ENCODE peak calls at places on chromosomes 11 and 22, in nine cellular contexts. One of them, this sample, is unnamed.

GRCh38 chr22:43567691-43568308 is 156.0 kb downstream of the MPPED1 start:
- DNase-seq in H7: no peak
- DNase-seq in colonic mucosa: no peak
- DNase-seq in CD8-positive, alpha-beta memory T cell: no peak
- DNase-seq in lower leg skin: no peak
- DNase-seq in CD4-positive, alpha-beta memory T cell: no peak
- DNase-seq in tibial artery: no peak
- DNase-seq in stomach: no peak
- DNase-seq in IMR-90: no peak
- DNase-seq in this sample: no peak

GRCh38 chr11:22634897-22635629 is 9.4 kb upstream of the FANCF start:
- DNase-seq in IMR-90: peak
- DNase-seq in H7: no peak
- DNase-seq in CD8-positive, alpha-beta memory T cell: no peak
- DNase-seq in tibial artery: no peak
- DNase-seq in colonic mucosa: no peak
- DNase-seq in lower leg skin: no peak
- DNase-seq in stomach: no peak
- DNase-seq in CD4-positive, alpha-beta memory T cell: no peak
- DNase-seq in this sample: no peak

GRCh38 chr11:14148653-14149273 is 186.2 kb downstream of the SPON1 start:
- DNase-seq in colonic mucosa: no peak
- DNase-seq in H7: no peak
- DNase-seq in CD8-positive, alpha-beta memory T cell: no peak
- DNase-seq in stomach: no peak
- DNase-seq in lower leg skin: no peak
- DNase-seq in IMR-90: peak
- DNase-seq in tibial artery: no peak
- DNase-seq in CD4-positive, alpha-beta memory T cell: peak
- DNase-seq in this sample: no peak

GRCh38 chr11:31355817-31356216 is 13.7 kb downstream of the DCDC1 start:
- DNase-seq in tibial artery: no peak
- DNase-seq in CD8-positive, alpha-beta memory T cell: no peak
- DNase-seq in colonic mucosa: no peak
- DNase-seq in IMR-90: no peak
- DNase-seq in H7: no peak
- DNase-seq in CD4-positive, alpha-beta memory T cell: no peak
- DNase-seq in lower leg skin: no peak
- DNase-seq in stomach: no peak
- DNase-seq in this sample: no peak

GRCh38 chr11:88301478-88302140 is 35.9 kb downstream of the CTSC start:
- DNase-seq in IMR-90: peak
- DNase-seq in CD4-positive, alpha-beta memory T cell: peak
- DNase-seq in lower leg skin: no peak
- DNase-seq in colonic mucosa: no peak
- DNase-seq in CD8-positive, alpha-beta memory T cell: no peak
- DNase-seq in tibial artery: no peak
- DNase-seq in stomach: no peak
- DNase-seq in H7: no peak
- DNase-seq in this sample: peak

GRCh38 chr11:12968836-12969235 is 40.3 kb upstream of the RASSF10 start:
- DNase-seq in lower leg skin: no peak
- DNase-seq in H7: no peak
- DNase-seq in colonic mucosa: no peak
- DNase-seq in CD4-positive, alpha-beta memory T cell: no peak
- DNase-seq in IMR-90: no peak
- DNase-seq in CD8-positive, alpha-beta memory T cell: no peak
- DNase-seq in stomach: no peak
- DNase-seq in tibial artery: no peak
- DNase-seq in this sample: no peak

GRCh38 chr11:96188625-96189006 is 154.4 kb downstream of the MAML2 start:
- DNase-seq in stomach: no peak
- DNase-seq in CD4-positive, alpha-beta memory T cell: no peak
- DNase-seq in IMR-90: peak
- DNase-seq in H7: no peak
- DNase-seq in CD8-positive, alpha-beta memory T cell: no peak
- DNase-seq in tibial artery: no peak
- DNase-seq in colonic mucosa: no peak
- DNase-seq in lower leg skin: no peak
- DNase-seq in this sample: no peak

GRCh38 chr22:50422961-50423815 is 51.6 kb downstream of the SBF1 start:
- DNase-seq in tibial artery: no peak
- DNase-seq in colonic mucosa: no peak
- DNase-seq in stomach: no peak
- DNase-seq in lower leg skin: no peak
- DNase-seq in H7: no peak
- DNase-seq in IMR-90: no peak
- DNase-seq in CD4-positive, alpha-beta memory T cell: no peak
- DNase-seq in CD8-positive, alpha-beta memory T cell: no peak
- DNase-seq in this sample: no peak

GRCh38 chr11:45879803-45880685 is 5.4 kb upstream of the MAPK8IP1 start:
- DNase-seq in colonic mucosa: no peak
- DNase-seq in H7: no peak
- DNase-seq in stomach: no peak
- DNase-seq in CD4-positive, alpha-beta memory T cell: no peak
- DNase-seq in lower leg skin: no peak
- DNase-seq in IMR-90: peak
- DNase-seq in CD8-positive, alpha-beta memory T cell: no peak
- DNase-seq in tibial artery: no peak
- DNase-seq in this sample: no peak

GRCh38 chr22:29202231-29203192 is 3.2 kb upstream of the EMID1 start:
- DNase-seq in lower leg skin: peak
- DNase-seq in CD4-positive, alpha-beta memory T cell: peak
- DNase-seq in H7: peak
- DNase-seq in stomach: peak
- DNase-seq in tibial artery: no peak
- DNase-seq in CD8-positive, alpha-beta memory T cell: peak
- DNase-seq in IMR-90: peak
- DNase-seq in colonic mucosa: peak
- DNase-seq in this sample: peak

GRCh38 chr11:12729941-12730340 is 55.7 kb downstream of the TEAD1 start:
- DNase-seq in lower leg skin: no peak
- DNase-seq in colonic mucosa: no peak
- DNase-seq in CD4-positive, alpha-beta memory T cell: no peak
- DNase-seq in H7: no peak
- DNase-seq in IMR-90: no peak
- DNase-seq in stomach: no peak
- DNase-seq in CD8-positive, alpha-beta memory T cell: no peak
- DNase-seq in tibial artery: no peak
- DNase-seq in this sample: no peak

GRCh38 chr11:73258104-73258684 is 13.9 kb upstream of the P2RY6 start:
- DNase-seq in IMR-90: no peak
- DNase-seq in lower leg skin: no peak
- DNase-seq in H7: peak
- DNase-seq in CD8-positive, alpha-beta memory T cell: no peak
- DNase-seq in tibial artery: peak
- DNase-seq in colonic mucosa: no peak
- DNase-seq in stomach: peak
- DNase-seq in CD4-positive, alpha-beta memory T cell: no peak
- DNase-seq in this sample: no peak
- H3K4me3 ChIP-seq in IMR-90: no peak
- H3K4me3 ChIP-seq in lower leg skin: no peak
- H3K4me3 ChIP-seq in H7: no peak
- H3K4me3 ChIP-seq in CD8-positive, alpha-beta memory T cell: no peak
- H3K4me3 ChIP-seq in tibial artery: no peak
- H3K4me3 ChIP-seq in colonic mucosa: no peak
- H3K4me3 ChIP-seq in stomach: no peak
- H3K4me3 ChIP-seq in CD4-positive, alpha-beta memory T cell: no peak
- H3K4me3 ChIP-seq in this sample: no peak

GRCh38 chr11:83071641-83072591 is at the start of gene RAB30:
- DNase-seq in CD8-positive, alpha-beta memory T cell: peak
- DNase-seq in tibial artery: peak
- DNase-seq in lower leg skin: peak
- DNase-seq in stomach: peak
- DNase-seq in CD4-positive, alpha-beta memory T cell: peak
- DNase-seq in IMR-90: peak
- DNase-seq in colonic mucosa: peak
- DNase-seq in H7: peak
- DNase-seq in this sample: peak

GRCh38 chr11:83068573-83068972 is 3.1 kb downstream of the RAB30 start:
- DNase-seq in colonic mucosa: no peak
- DNase-seq in lower leg skin: no peak
- DNase-seq in stomach: no peak
- DNase-seq in H7: no peak
- DNase-seq in IMR-90: no peak
- DNase-seq in CD4-positive, alpha-beta memory T cell: no peak
- DNase-seq in CD8-positive, alpha-beta memory T cell: no peak
- DNase-seq in tibial artery: no peak
- DNase-seq in this sample: no peak

GRCh38 chr11:83069441-83070043 is 2.2 kb downstream of the RAB30 start:
- DNase-seq in CD4-positive, alpha-beta memory T cell: no peak
- DNase-seq in stomach: no peak
- DNase-seq in colonic mucosa: no peak
- DNase-seq in lower leg skin: no peak
- DNase-seq in CD8-positive, alpha-beta memory T cell: no peak
- DNase-seq in IMR-90: no peak
- DNase-seq in tibial artery: no peak
- DNase-seq in H7: no peak
- DNase-seq in this sample: no peak

GRCh38 chr11:83070878-83071640 is 638 bp downstream of the RAB30 start:
- DNase-seq in lower leg skin: peak
- DNase-seq in CD4-positive, alpha-beta memory T cell: peak
- DNase-seq in stomach: no peak
- DNase-seq in IMR-90: peak
- DNase-seq in tibial artery: peak
- DNase-seq in H7: peak
- DNase-seq in colonic mucosa: peak
- DNase-seq in CD8-positive, alpha-beta memory T cell: peak
- DNase-seq in this sample: no peak

GRCh38 chr11:83070044-83070877 is 1.4 kb downstream of the RAB30 start:
- DNase-seq in H7: peak
- DNase-seq in stomach: no peak
- DNase-seq in lower leg skin: no peak
- DNase-seq in CD8-positive, alpha-beta memory T cell: no peak
- DNase-seq in CD4-positive, alpha-beta memory T cell: no peak
- DNase-seq in tibial artery: no peak
- DNase-seq in IMR-90: peak
- DNase-seq in colonic mucosa: no peak
- DNase-seq in this sample: no peak
- H3K4me3 ChIP-seq in H7: peak
- H3K4me3 ChIP-seq in stomach: peak
- H3K4me3 ChIP-seq in lower leg skin: no peak
- H3K4me3 ChIP-seq in CD8-positive, alpha-beta memory T cell: peak
- H3K4me3 ChIP-seq in CD4-positive, alpha-beta memory T cell: peak
- H3K4me3 ChIP-seq in tibial artery: peak
- H3K4me3 ChIP-seq in IMR-90: peak
- H3K4me3 ChIP-seq in colonic mucosa: peak
- H3K4me3 ChIP-seq in this sample: peak

GRCh38 chr11:116984589-116984988 is 113.6 kb downstream of the SIK3 start:
- DNase-seq in tibial artery: no peak
- DNase-seq in stomach: no peak
- DNase-seq in colonic mucosa: no peak
- DNase-seq in H7: no peak
- DNase-seq in lower leg skin: no peak
- DNase-seq in CD4-positive, alpha-beta memory T cell: no peak
- DNase-seq in CD8-positive, alpha-beta memory T cell: no peak
- DNase-seq in IMR-90: peak
- DNase-seq in this sample: no peak
- H3K4me3 ChIP-seq in tibial artery: peak
- H3K4me3 ChIP-seq in stomach: no peak
- H3K4me3 ChIP-seq in colonic mucosa: no peak
- H3K4me3 ChIP-seq in H7: no peak
- H3K4me3 ChIP-seq in lower leg skin: no peak
- H3K4me3 ChIP-seq in CD4-positive, alpha-beta memory T cell: no peak
- H3K4me3 ChIP-seq in CD8-positive, alpha-beta memory T cell: no peak
- H3K4me3 ChIP-seq in IMR-90: no peak
- H3K4me3 ChIP-seq in this sample: no peak

GRCh38 chr11:8344346-8344745 is 80.7 kb upstream of the LMO1 start:
- DNase-seq in H7: no peak
- DNase-seq in stomach: no peak
- DNase-seq in colonic mucosa: no peak
- DNase-seq in CD8-positive, alpha-beta memory T cell: no peak
- DNase-seq in tibial artery: no peak
- DNase-seq in CD4-positive, alpha-beta memory T cell: no peak
- DNase-seq in IMR-90: no peak
- DNase-seq in lower leg skin: no peak
- DNase-seq in this sample: no peak
- H3K4me3 ChIP-seq in H7: no peak
- H3K4me3 ChIP-seq in stomach: no peak
- H3K4me3 ChIP-seq in colonic mucosa: no peak
- H3K4me3 ChIP-seq in CD8-positive, alpha-beta memory T cell: no peak
- H3K4me3 ChIP-seq in tibial artery: no peak
- H3K4me3 ChIP-seq in CD4-positive, alpha-beta memory T cell: no peak
- H3K4me3 ChIP-seq in IMR-90: no peak
- H3K4me3 ChIP-seq in lower leg skin: no peak
- H3K4me3 ChIP-seq in this sample: no peak

This sample was measured in GM12864.